ENCODE peak calls at places on chromosomes 2 and 18, in six cellular contexts. F is uterus; I is CD4-positive, CD25-positive, alpha-beta regulatory T cell; H is effector memory CD4-positive, alpha-beta T cell; P is tibial nerve; T is AG04450. O is an unnamed sample.

GRCh38 chr2:211089127-211089526 is 532.7 kb downstream of the CPS1 start:
- DNase-seq in F (no peak), I (no peak), H (no peak), P (no peak), T (no peak), O (no peak)

GRCh38 chr18:38033282-38033681 is 467.7 kb upstream of the CELF4 start:
- DNase-seq in F (no peak), I (no peak), H (no peak), P (no peak), T (no peak), O (no peak)

GRCh38 chr18:49447810-49448745 is 12.4 kb downstream of the DYM start:
- DNase-seq in F (no peak), I (peak; percentile 74), H (peak; percentile 6), P (no peak), T (no peak), O (peak; percentile 91)

GRCh38 chr2:62217980-62218379 is 22.1 kb downstream of the B3GNT2 start:
- DNase-seq in F (no peak), I (no peak), H (no peak), P (no peak), T (peak; percentile 20), O (no peak)

GRCh38 chr2:209411296-209411695 is 12.6 kb upstream of the MAP2 start:
- DNase-seq in F (no peak), I (no peak), H (no peak), P (no peak), T (no peak), O (no peak)

GRCh38 chr2:24806660-24807036 is 13.4 kb downstream of the CENPO start:
- DNase-seq in F (no peak), I (no peak), H (no peak), P (no peak), T (no peak), O (no peak)

GRCh38 chr2:2769481-2770431 is 438.7 kb upstream of the MYT1L start:
- DNase-seq in F (no peak), I (no peak), H (no peak), P (no peak), T (no peak), O (no peak)

GRCh38 chr18:79258447-79258846 is 137.3 kb upstream of the NFATC1 start:
- DNase-seq in F (no peak), I (no peak), H (no peak), P (no peak), T (no peak), O (no peak)

GRCh38 chr18:35451032-35451431 is 46.7 kb downstream of the INO80C start:
- DNase-seq in F (no peak), I (no peak), H (no peak), P (no peak), T (no peak), O (no peak)

GRCh38 chr2:127455566-127456493 is 37.6 kb downstream of the PROC start:
- DNase-seq in F (no peak), I (no peak), H (no peak), P (no peak), T (no peak), O (no peak)

GRCh38 chr18:59573962-59574361 is 123.3 kb downstream of the CCBE1 start:
- DNase-seq in F (no peak), I (no peak), H (no peak), P (no peak), T (no peak), O (no peak)

GRCh38 chr18:78721986-78722385 is 257.6 kb upstream of the SALL3 start:
- DNase-seq in F (no peak), I (no peak), H (no peak), P (no peak), T (no peak), O (no peak)

GRCh38 chr2:218145124-218145523 is 19.3 kb downstream of the CXCR2 start:
- DNase-seq in F (no peak), I (no peak), H (no peak), P (no peak), T (no peak), O (no peak)

GRCh38 chr18:80147037-80147417 is 38.0 kb downstream of the ADNP2 start:
- DNase-seq in F (no peak), I (no peak), H (no peak), P (no peak), T (no peak), O (no peak)

GRCh38 chr2:220068877-220069276 is 441.4 kb downstream of the SLC4A3 start:
- DNase-seq in F (no peak), I (no peak), H (no peak), P (no peak), T (no peak), O (no peak)

GRCh38 chr2:124153713-124154112 is 128.6 kb downstream of the CNTNAP5 start:
- DNase-seq in F (no peak), I (no peak), H (no peak), P (no peak), T (no peak), O (no peak)

GRCh38 chr2:169933124-169933711 is 106.0 kb downstream of the UBR3 start:
- DNase-seq in F (no peak), I (peak; percentile 49), H (no peak), P (no peak), T (no peak), O (no peak)

GRCh38 chr2:181038796-181039195 is 58.4 kb downstream of the UBE2E3 start:
- DNase-seq in F (no peak), I (no peak), H (no peak), P (no peak), T (peak; percentile 4), O (no peak)

GRCh38 chr2:71492112-71492511 is 38.8 kb downstream of the DYSF start:
- DNase-seq in F (peak; percentile 47), I (no peak), H (no peak), P (no peak), T (no peak), O (no peak)

GRCh38 chr2:27776097-27776496 is 4.6 kb downstream of the MRPL33 start:
- DNase-seq in F (peak; percentile 73), I (no peak), H (no peak), P (peak; percentile 35), T (no peak), O (no peak)

GRCh38 chr2:218878941-218879761 is 1.5 kb upstream of the WNT10A start:
- DNase-seq in F (no peak), I (no peak), H (no peak), P (no peak), T (no peak), O (no peak)

GRCh38 chr2:55490554-55490953 is 29.0 kb upstream of the CFAP36 start:
- DNase-seq in F (no peak), I (no peak), H (no peak), P (peak; percentile 26), T (peak; percentile 61), O (no peak)

GRCh38 chr18:78722391-78722790 is 257.2 kb upstream of the SALL3 start:
- DNase-seq in F (no peak), I (no peak), H (no peak), P (no peak), T (no peak), O (no peak)

GRCh38 chr2:100320547-100321180 is 1.6 kb downstream of the LONRF2 start:
- DNase-seq in F (peak; percentile 69), I (no peak), H (no peak), P (no peak), T (no peak), O (no peak)

GRCh38 chr18:44601447-44601846 is 79.2 kb upstream of the SETBP1 start:
- DNase-seq in F (no peak), I (no peak), H (no peak), P (no peak), T (no peak), O (no peak)

GRCh38 chr2:135820003-135820618 is 16.9 kb downstream of the LCT start:
- DNase-seq in F (no peak), I (peak; percentile 94), H (peak; percentile 9), P (no peak), T (peak; percentile 20), O (no peak)

GRCh38 chr2:188787002-188787660 is 187.0 kb upstream of the COL3A1 start:
- DNase-seq in F (no peak), I (no peak), H (no peak), P (no peak), T (no peak), O (no peak)

GRCh38 chr2:30969006-30969405 is 161.8 kb upstream of the CAPN13 start:
- DNase-seq in F (no peak), I (no peak), H (no peak), P (no peak), T (no peak), O (no peak)

GRCh38 chr2:204486855-204487254 is 58.4 kb upstream of the PARD3B start:
- DNase-seq in F (no peak), I (no peak), H (no peak), P (no peak), T (no peak), O (no peak)

GRCh38 chr2:121532894-121533293 is 2.2 kb downstream of the RNU4ATAC start:
- DNase-seq in F (no peak), I (no peak), H (no peak), P (no peak), T (no peak), O (no peak)

GRCh38 chr2:204691911-204692510 is 146.7 kb downstream of the PARD3B start:
- DNase-seq in F (peak; percentile 74), I (peak; percentile 64), H (no peak), P (no peak), T (peak; percentile 79), O (peak; percentile 55)

DNA sequence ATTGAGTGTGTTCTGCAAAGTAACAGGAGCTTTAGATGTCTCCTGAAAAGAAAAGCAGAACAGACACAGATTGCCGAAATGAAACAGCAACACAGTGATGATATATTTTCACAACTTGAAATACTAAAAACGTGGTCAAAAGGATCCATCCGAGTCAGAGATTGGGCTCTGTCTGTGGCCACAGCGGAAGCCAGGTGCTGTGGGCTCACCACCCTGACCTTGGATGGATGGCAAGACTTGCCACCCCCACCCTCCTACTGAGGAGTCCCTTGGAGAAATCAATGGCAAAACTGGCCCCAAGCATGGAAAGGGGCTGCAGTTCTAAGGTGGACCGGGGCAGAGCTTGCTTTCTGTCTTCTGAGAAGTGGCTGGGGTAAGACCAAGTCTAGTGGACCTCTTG is 31.4 kb upstream of the ACKR3 start:
- DNase-seq in F (no peak), I (peak; percentile 47), H (no peak), P (no peak), T (no peak), O (no peak)
- H3K27ac ChIP-seq in F (no peak overlapping the region), I (peak overlapping the region; percentile 60), H (peak overlapping the region; percentile 72), P (peak overlapping the region; percentile 50), T (no peak overlapping the region), O (no peak overlapping the region)

GRCh38 chr2:112996635-112997034 is 8.6 kb upstream of the IL36A start:
- DNase-seq in F (no peak), I (peak; percentile 91), H (peak; percentile 68), P (no peak), T (no peak), O (no peak)
- H3K9me3 ChIP-seq in F (no peaks in the 10 kb centered on the region), I (peaks cover 30% of the 10 kb centered on the region), H (peaks cover 7% of the 10 kb centered on the region), P (peaks cover 6% of the 10 kb centered on the region), T (no peaks in the 10 kb centered on the region), O (no peaks in the 10 kb centered on the region)

DNA sequence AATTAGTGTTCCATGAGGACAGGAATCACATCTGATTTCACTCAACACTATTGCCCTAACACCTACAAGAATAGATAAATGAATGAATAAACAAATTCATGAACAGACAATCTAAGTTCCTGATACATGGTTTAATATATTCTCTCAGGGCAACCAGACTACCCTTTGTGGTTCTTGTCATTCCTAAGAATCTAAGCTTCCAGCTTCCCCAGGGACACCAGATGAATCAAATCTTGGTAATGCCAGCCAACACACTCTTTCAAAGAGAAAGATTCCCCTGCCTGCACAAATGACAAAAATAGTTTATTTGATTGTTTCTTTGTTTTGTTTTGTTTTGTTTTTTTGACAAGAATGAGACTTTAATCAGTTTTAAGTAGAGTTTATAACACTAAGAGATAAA is 237.5 kb upstream of the CHAC2 start:
- DNase-seq in F (no peak), I (no peak), H (no peak), P (no peak), T (no peak), O (no peak)
- H3K4me3 ChIP-seq in F (no peak overlapping the region), I (no peak overlapping the region), H (no peak overlapping the region), P (no peak overlapping the region), T (no peak overlapping the region), O (no peak overlapping the region)

GRCh38 chr2:150403457-150403856 is 84.0 kb downstream of the RND3 start:
- DNase-seq in F (no peak), I (peak; percentile 26), H (no peak), P (no peak), T (no peak), O (no peak)
- H3K27ac ChIP-seq in F (no peak overlapping the region), I (no peak overlapping the region), H (no peak overlapping the region), P (no peak overlapping the region), T (no peak overlapping the region), O (no peak overlapping the region)

O was measured in iPS DF 6.9.